ENCODE peak calls at places on chromosome 5, in ten cellular contexts. C is ovary; K is stomach; W is WERI-Rb-1; U is CD8-positive, alpha-beta T cell; V is Peyer's patch; M is IMR-90; N is tibial artery; J is Panc1; R is lung. E is an unnamed sample.

GRCh38 chr5:16540421-16540820 is 74.8 kb upstream of the ZNF622 start:
- DNase-seq in C (no peak), K (no peak), W (no peak), U (no peak), V (no peak), M (peak), N (peak), J (no peak), R (no peak), E (no peak)

GRCh38 chr5:135883441-135883840 is 12.2 kb downstream of the IL9 start:
- DNase-seq in C (no peak), K (no peak), W (peak), U (no peak), V (no peak), M (no peak), N (no peak), J (no peak), R (no peak), E (no peak)

GRCh38 chr5:61332891-61333350 is 863 bp downstream of the ZSWIM6 start:
- DNase-seq in C (peak), K (peak), W (peak), U (peak), V (peak), M (peak), N (peak), J (no peak), R (peak), E (peak)

GRCh38 chr5:93590511-93590910 is 7.5 kb downstream of the NR2F1 start:
- DNase-seq in C (no peak), K (no peak), W (no peak), U (no peak), V (no peak), M (no peak), N (no peak), J (no peak), R (no peak), E (no peak)

GRCh38 chr5:2576823-2577222 is 174.7 kb downstream of the IRX2 start:
- DNase-seq in C (no peak), K (no peak), W (no peak), U (no peak), V (no peak), M (no peak), N (no peak), J (no peak), R (no peak), E (no peak)

GRCh38 chr5:102295534-102296228 is 403 bp downstream of the SLCO4C1 start:
- DNase-seq in C (no peak), K (no peak), W (no peak), U (no peak), V (no peak), M (no peak), N (no peak), J (no peak), R (no peak), E (no peak)

GRCh38 chr5:15131909-15132308 is 260.3 kb upstream of the ANKH start:
- DNase-seq in C (no peak), K (no peak), W (no peak), U (no peak), V (no peak), M (no peak), N (no peak), J (no peak), R (no peak), E (no peak)

GRCh38 chr5:133240425-133241091 is 188.7 kb downstream of the HSPA4 start:
- DNase-seq in C (no peak), K (peak), W (no peak), U (no peak), V (peak), M (peak), N (peak), J (peak), R (no peak), E (peak)

GRCh38 chr5:1987471-1987870 is 104.7 kb upstream of the IRX4 start:
- DNase-seq in C (no peak), K (no peak), W (no peak), U (no peak), V (no peak), M (no peak), N (no peak), J (no peak), R (no peak), E (no peak)

GRCh38 chr5:56190500-56190899 is 42.6 kb downstream of the ANKRD55 start:
- DNase-seq in C (no peak), K (peak), W (no peak), U (peak), V (peak), M (peak), N (peak), J (no peak), R (peak), E (no peak)

GRCh38 chr5:127645300-127645726 is 3.6 kb upstream of the CTXN3 start:
- DNase-seq in C (no peak), K (no peak), W (no peak), U (no peak), V (no peak), M (no peak), N (no peak), J (no peak), R (no peak), E (no peak)

GRCh38 chr5:175590471-175590881 is 67.4 kb upstream of the HRH2 start:
- DNase-seq in C (no peak), K (no peak), W (no peak), U (no peak), V (no peak), M (peak), N (no peak), J (no peak), R (no peak), E (no peak)

GRCh38 chr5:71601222-71602026 is 14.3 kb downstream of the MCCC2 start:
- DNase-seq in C (peak), K (peak), W (peak), U (peak), V (peak), M (peak), N (peak), J (peak), R (peak), E (peak)

GRCh38 chr5:123966781-123967180 is 454.8 kb downstream of the CSNK1G3 start:
- DNase-seq in C (no peak), K (no peak), W (no peak), U (no peak), V (no peak), M (no peak), N (no peak), J (no peak), R (no peak), E (no peak)

GRCh38 chr5:150589791-150590601 is 50.5 kb upstream of the SYNPO start:
- DNase-seq in C (peak), K (peak), W (peak), U (no peak), V (peak), M (peak), N (peak), J (no peak), R (peak), E (no peak)

GRCh38 chr5:176405656-176406435 is 10.5 kb downstream of the CLTB start:
- DNase-seq in C (no peak), K (no peak), W (peak), U (no peak), V (no peak), M (no peak), N (no peak), J (no peak), R (no peak), E (no peak)

GRCh38 chr5:34469971-34470370 is 186.2 kb upstream of the RAI14 start:
- DNase-seq in C (no peak), K (no peak), W (no peak), U (no peak), V (no peak), M (no peak), N (no peak), J (no peak), R (no peak), E (no peak)

GRCh38 chr5:64814073-64814472 is 45.3 kb downstream of the CWC27 start:
- DNase-seq in C (no peak), K (no peak), W (no peak), U (no peak), V (no peak), M (no peak), N (no peak), J (no peak), R (no peak), E (no peak)

GRCh38 chr5:65769539-65769938 is 47.5 kb downstream of the NLN start:
- DNase-seq in C (no peak), K (no peak), W (no peak), U (no peak), V (no peak), M (peak), N (no peak), J (no peak), R (no peak), E (no peak)

GRCh38 chr5:179858241-179858585 is 404 bp downstream of the MRNIP start:
- DNase-seq in C (no peak), K (peak), W (peak), U (peak), V (peak), M (peak), N (peak), J (no peak), R (no peak), E (peak)

GRCh38 chr5:6396043-6396442 is 17.7 kb upstream of the MED10 start:
- DNase-seq in C (no peak), K (no peak), W (no peak), U (no peak), V (no peak), M (no peak), N (no peak), J (no peak), R (no peak), E (no peak)

GRCh38 chr5:93874080-93874479 is 132.7 kb upstream of the POU5F2 start:
- DNase-seq in C (no peak), K (no peak), W (no peak), U (no peak), V (no peak), M (peak), N (no peak), J (no peak), R (no peak), E (no peak)

GRCh38 chr5:139474815-139475791 is 4.3 kb downstream of the SMIM33 start:
- DNase-seq in C (peak), K (no peak), W (peak), U (no peak), V (peak), M (peak), N (peak), J (no peak), R (peak), E (no peak)

GRCh38 chr5:179766021-179766725 is 27.6 kb upstream of the LTC4S start:
- DNase-seq in C (no peak), K (no peak), W (no peak), U (no peak), V (no peak), M (peak), N (no peak), J (no peak), R (no peak), E (peak)

GRCh38 chr5:68169898-68170297 is 45.7 kb upstream of the PIK3R1 start:
- DNase-seq in C (peak), K (no peak), W (no peak), U (no peak), V (no peak), M (no peak), N (no peak), J (no peak), R (no peak), E (no peak)

GRCh38 chr5:83374547-83374946 is 97.0 kb upstream of the VCAN start:
- DNase-seq in C (peak), K (no peak), W (no peak), U (no peak), V (no peak), M (peak), N (peak), J (no peak), R (no peak), E (no peak)

GRCh38 chr5:27598576-27598975 is 560.2 kb upstream of the CDH9 start:
- DNase-seq in C (no peak), K (no peak), W (no peak), U (no peak), V (no peak), M (no peak), N (no peak), J (no peak), R (no peak), E (no peak)

GRCh38 chr5:112681481-112681908 is 56.2 kb upstream of the APC start:
- DNase-seq in C (no peak), K (no peak), W (no peak), U (no peak), V (no peak), M (no peak), N (no peak), J (no peak), R (no peak), E (no peak)

GRCh38 chr5:38414348-38414747 is 142.1 kb downstream of the LIFR start:
- DNase-seq in C (no peak), K (no peak), W (no peak), U (no peak), V (no peak), M (peak), N (no peak), J (no peak), R (no peak), E (no peak)

GRCh38 chr5:129245489-129245888 is 150.9 kb downstream of the ISOC1 start:
- DNase-seq in C (no peak), K (no peak), W (no peak), U (no peak), V (no peak), M (no peak), N (no peak), J (no peak), R (no peak), E (no peak)

GRCh38 chr5:126961128-126961527 is 69.2 kb downstream of the MARCHF3 start:
- DNase-seq in C (no peak), K (no peak), W (no peak), U (no peak), V (no peak), M (peak), N (no peak), J (no peak), R (no peak), E (no peak)

GRCh38 chr5:143056331-143056689 is 286.1 kb downstream of the ARHGAP26 start:
- DNase-seq in C (no peak), K (no peak), W (no peak), U (no peak), V (no peak), M (peak), N (no peak), J (no peak), R (no peak), E (no peak)

GRCh38 chr5:127961006-127961763 is 122.4 kb upstream of the SLC12A2 start:
- DNase-seq in C (no peak), K (no peak), W (no peak), U (no peak), V (no peak), M (no peak), N (no peak), J (no peak), R (no peak), E (no peak)

GRCh38 chr5:1167728-1168709 is 33.4 kb upstream of the SLC6A19 start:
- DNase-seq in C (peak), K (peak), W (peak), U (peak), V (peak), M (peak), N (peak), J (peak), R (peak), E (peak)

GRCh38 chr5:77418601-77419591 is 73.2 kb downstream of the WDR41 start:
- DNase-seq in C (no peak), K (no peak), W (no peak), U (no peak), V (no peak), M (peak), N (no peak), J (no peak), R (no peak), E (no peak)

GRCh38 chr5:6166698-6167394 is 211.5 kb downstream of the MED10 start:
- DNase-seq in C (no peak), K (no peak), W (no peak), U (no peak), V (no peak), M (no peak), N (no peak), J (no peak), R (no peak), E (no peak)

GRCh38 chr5:107671742-107672211 is 1.0 kb upstream of the EFNA5 start:
- DNase-seq in C (no peak), K (no peak), W (peak), U (no peak), V (no peak), M (peak), N (peak), J (no peak), R (no peak), E (no peak)

GRCh38 chr5:147685991-147686390 is 96.5 kb downstream of the JAKMIP2 start:
- DNase-seq in C (no peak), K (no peak), W (no peak), U (no peak), V (no peak), M (no peak), N (no peak), J (no peak), R (no peak), E (no peak)
- H3K27ac ChIP-seq in C (no peak), K (no peak), W (no peak), U (no peak), V (no peak), M (no peak), N (no peak), J (no peak), R (no peak), E (no peak)

GRCh38 chr5:41211417-41211816 is 1.9 kb downstream of the C6 start:
- DNase-seq in C (no peak), K (no peak), W (no peak), U (no peak), V (no peak), M (no peak), N (no peak), J (no peak), R (no peak), E (no peak)
- TF ChIP-seq CTCF in C (no peak), K (no peak), W (no peak), U (no peak), V (no peak), M (no peak), N (no peak), J (no peak), R (no peak), E (no peak)

DNA sequence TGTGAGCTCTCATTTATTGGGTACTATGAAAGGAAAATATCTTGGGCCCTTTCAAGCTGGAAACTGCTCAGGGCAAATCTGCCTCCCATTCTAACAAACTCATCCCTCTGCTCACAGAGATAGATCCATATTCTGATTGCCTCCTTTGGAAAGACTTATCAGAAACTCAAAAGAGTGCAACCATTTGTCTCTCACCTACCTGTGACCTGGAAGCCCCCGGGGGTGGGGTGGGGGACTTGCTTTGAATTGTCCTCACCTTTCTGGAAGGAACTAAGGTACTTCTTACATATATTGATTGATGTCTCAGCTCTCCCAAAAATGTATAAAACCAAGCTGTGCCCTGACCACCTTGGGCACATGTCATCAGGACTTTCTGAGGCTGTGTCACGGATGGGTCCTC is 125.3 kb downstream of the ATP10B start:
- DNase-seq in C (no peak), K (no peak), W (no peak), U (no peak), V (no peak), M (no peak), N (no peak), J (no peak), R (no peak), E (no peak)
- H3K4me3 ChIP-seq in C (no peak), K (no peak), W (no peak), U (no peak), V (no peak), M (no peak), N (no peak), J (no peak), R (no peak), E (no peak)

DNA sequence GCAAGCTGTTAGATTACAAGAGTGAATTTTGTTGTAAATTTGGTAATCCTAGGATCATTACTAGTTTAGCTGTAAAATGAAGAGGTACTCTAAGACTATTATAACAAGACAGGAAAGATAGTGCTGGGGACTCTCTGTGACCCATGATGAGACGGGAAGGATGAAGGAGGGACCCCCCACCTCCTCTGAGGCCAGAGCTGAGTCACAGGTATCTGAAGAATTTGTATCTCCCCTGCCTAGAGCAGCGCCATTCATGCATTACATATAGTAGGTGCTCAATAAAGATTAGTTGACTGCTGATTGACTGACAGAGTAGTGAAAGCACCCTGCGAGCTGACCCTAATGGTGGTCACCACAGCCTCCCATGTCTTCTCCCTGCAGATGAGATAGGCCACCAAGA is 202.8 kb downstream of the SNX18 start:
- DNase-seq in C (no peak), K (no peak), W (no peak), U (no peak), V (no peak), M (no peak), N (no peak), J (no peak), R (no peak), E (no peak)
- H3K27ac ChIP-seq in C (no peak), K (no peak), W (no peak), U (no peak), V (no peak), M (peak), N (peak), J (no peak), R (no peak), E (peak)

GRCh38 chr5:171946382-171946781 is 60.1 kb downstream of the FBXW11 start:
- DNase-seq in C (no peak), K (no peak), W (no peak), U (no peak), V (no peak), M (no peak), N (no peak), J (no peak), R (no peak), E (no peak)
- TF ChIP-seq CTCF in C (no peak), K (no peak), W (no peak), U (no peak), V (no peak), M (no peak), N (no peak), J (no peak), R (no peak), E (no peak)

DNA sequence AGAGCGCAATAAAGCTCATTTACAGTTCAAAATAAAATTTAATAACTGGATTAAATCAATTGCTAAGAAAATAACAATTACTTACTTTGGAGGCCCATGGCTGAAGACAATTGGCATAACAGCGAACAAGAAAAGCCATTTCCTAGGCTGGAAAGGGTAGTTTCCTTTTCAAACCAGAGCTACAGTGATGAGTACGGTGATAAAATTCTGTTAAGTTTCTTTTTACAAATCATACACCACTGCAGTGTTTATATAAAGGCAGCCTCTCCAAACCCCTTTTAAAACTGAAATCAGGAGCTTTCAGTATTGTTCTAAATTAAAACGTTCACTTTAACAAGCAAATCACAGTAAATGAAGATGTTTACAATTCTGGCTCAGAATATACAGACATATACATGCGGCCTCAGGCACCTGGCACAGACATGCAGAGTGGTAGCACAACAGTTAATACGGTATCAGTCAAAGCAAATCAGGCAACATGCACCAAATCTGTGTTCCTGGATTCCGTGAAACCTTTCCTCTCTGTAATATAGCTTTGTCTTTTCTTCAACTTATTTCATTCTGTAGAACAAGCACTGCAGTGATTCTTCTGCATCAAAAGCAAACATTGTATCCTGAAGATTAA is 102.9 kb downstream of the RAPGEF6 start:
- DNase-seq in C (no peak), K (no peak), W (no peak), U (no peak), V (no peak), M (no peak), N (no peak), J (no peak), R (no peak), E (no peak)
- H3K4me3 ChIP-seq in C (no peak), K (no peak), W (no peak), U (peak), V (no peak), M (peak), N (no peak), J (no peak), R (no peak), E (peak)

DNA sequence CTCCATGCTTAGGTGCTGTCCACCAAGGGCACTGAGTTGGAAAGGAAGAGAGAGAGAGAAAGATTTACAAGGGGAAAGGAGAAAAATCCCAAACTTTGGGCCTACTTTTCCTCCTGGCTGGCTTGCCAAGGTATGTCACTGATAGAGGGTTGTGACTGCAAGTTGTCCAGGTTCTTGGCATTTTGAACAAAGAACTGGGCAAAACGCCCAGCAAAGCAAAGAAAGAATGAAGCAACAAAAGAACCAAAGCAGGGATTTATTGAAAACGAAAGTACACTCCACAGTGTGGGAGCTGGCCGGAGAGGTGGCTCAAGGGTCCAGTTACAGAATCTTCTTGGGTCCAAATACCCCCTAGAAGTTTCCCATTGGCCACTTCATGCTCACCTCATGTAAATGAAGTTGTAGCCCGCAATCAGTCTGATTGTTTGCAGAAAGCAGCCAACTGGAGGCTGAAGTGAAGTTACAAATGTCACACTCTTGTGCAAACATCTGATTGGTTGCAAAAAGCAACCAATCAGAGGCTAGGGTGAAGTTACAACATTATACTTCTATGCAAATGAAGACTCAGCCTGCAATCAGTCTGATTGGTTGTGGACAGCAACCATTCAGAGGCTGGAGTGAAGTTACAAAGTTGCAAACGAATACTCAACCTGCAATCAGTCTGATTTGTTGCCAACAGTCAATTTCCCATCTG is 263.5 kb downstream of the YTHDC2 start:
- DNase-seq in C (peak), K (peak), W (no peak), U (no peak), V (no peak), M (no peak), N (no peak), J (no peak), R (no peak), E (no peak)
- H3K27ac ChIP-seq in C (no peak), K (no peak), W (no peak), U (no peak), V (no peak), M (no peak), N (no peak), J (no peak), R (no peak), E (no peak)